ENCODE peak calls at places on chromosome 20, in six cellular contexts. One of them, this sample, is unnamed.

GRCh38 chr20:24657878-24658620 is 188.6 kb downstream of the SYNDIG1 start:
- DNase-seq in NCI-H1694 treated with DMSO at 0.1 percent for 48 hours: no peak
- DNase-seq in heart left ventricle: no peak
- DNase-seq in Daoy: peak
- DNase-seq in heart right ventricle: no peak
- DNase-seq in lower lobe of right lung: no peak
- DNase-seq in this sample: no peak

GRCh38 chr20:22686097-22686496 is 101.7 kb upstream of the FOXA2 start:
- DNase-seq in NCI-H1694 treated with DMSO at 0.1 percent for 48 hours: no peak
- DNase-seq in heart left ventricle: peak
- DNase-seq in Daoy: peak
- DNase-seq in heart right ventricle: peak
- DNase-seq in lower lobe of right lung: peak
- DNase-seq in this sample: peak

GRCh38 chr20:10651227-10651990 is 22.4 kb downstream of the JAG1 start:
- DNase-seq in NCI-H1694 treated with DMSO at 0.1 percent for 48 hours: no peak
- DNase-seq in heart left ventricle: peak
- DNase-seq in Daoy: peak
- DNase-seq in heart right ventricle: peak
- DNase-seq in lower lobe of right lung: no peak
- DNase-seq in this sample: no peak

GRCh38 chr20:62808211-62808865 is 3.7 kb downstream of the OGFR start:
- DNase-seq in NCI-H1694 treated with DMSO at 0.1 percent for 48 hours: peak
- DNase-seq in heart left ventricle: peak
- DNase-seq in Daoy: peak
- DNase-seq in heart right ventricle: peak
- DNase-seq in lower lobe of right lung: peak
- DNase-seq in this sample: peak

GRCh38 chr20:10322073-10323012 is 103.7 kb downstream of the SNAP25 start:
- DNase-seq in NCI-H1694 treated with DMSO at 0.1 percent for 48 hours: no peak
- DNase-seq in heart left ventricle: no peak
- DNase-seq in Daoy: peak
- DNase-seq in heart right ventricle: no peak
- DNase-seq in lower lobe of right lung: no peak
- DNase-seq in this sample: no peak

GRCh38 chr20:63280371-63280770 is 7.8 kb downstream of the ARFGAP1 start:
- DNase-seq in NCI-H1694 treated with DMSO at 0.1 percent for 48 hours: no peak
- DNase-seq in heart left ventricle: no peak
- DNase-seq in Daoy: no peak
- DNase-seq in heart right ventricle: no peak
- DNase-seq in lower lobe of right lung: no peak
- DNase-seq in this sample: no peak

GRCh38 chr20:49567421-49568256 is at the start of gene PTGIS:
- DNase-seq in NCI-H1694 treated with DMSO at 0.1 percent for 48 hours: no peak
- DNase-seq in heart left ventricle: no peak
- DNase-seq in Daoy: peak
- DNase-seq in heart right ventricle: no peak
- DNase-seq in lower lobe of right lung: no peak
- DNase-seq in this sample: no peak

GRCh38 chr20:11034025-11034424 is 360.2 kb upstream of the JAG1 start:
- DNase-seq in NCI-H1694 treated with DMSO at 0.1 percent for 48 hours: no peak
- DNase-seq in heart left ventricle: no peak
- DNase-seq in Daoy: no peak
- DNase-seq in heart right ventricle: no peak
- DNase-seq in lower lobe of right lung: no peak
- DNase-seq in this sample: no peak

GRCh38 chr20:1618954-1619550 is 757 bp downstream of the SIRPB1 start:
- DNase-seq in NCI-H1694 treated with DMSO at 0.1 percent for 48 hours: no peak
- DNase-seq in heart left ventricle: no peak
- DNase-seq in Daoy: no peak
- DNase-seq in heart right ventricle: no peak
- DNase-seq in lower lobe of right lung: no peak
- DNase-seq in this sample: no peak

GRCh38 chr20:38903335-38903734 is 22.9 kb upstream of the FAM83D start:
- DNase-seq in NCI-H1694 treated with DMSO at 0.1 percent for 48 hours: no peak
- DNase-seq in heart left ventricle: no peak
- DNase-seq in Daoy: no peak
- DNase-seq in heart right ventricle: no peak
- DNase-seq in lower lobe of right lung: no peak
- DNase-seq in this sample: no peak

GRCh38 chr20:51978081-51978501 is 175.8 kb upstream of the SALL4 start:
- DNase-seq in NCI-H1694 treated with DMSO at 0.1 percent for 48 hours: no peak
- DNase-seq in heart left ventricle: no peak
- DNase-seq in Daoy: no peak
- DNase-seq in heart right ventricle: no peak
- DNase-seq in lower lobe of right lung: no peak
- DNase-seq in this sample: no peak

GRCh38 chr20:3045042-3045815 is 623 bp upstream of the MRPS26 start:
- DNase-seq in NCI-H1694 treated with DMSO at 0.1 percent for 48 hours: peak
- DNase-seq in heart left ventricle: no peak
- DNase-seq in Daoy: peak
- DNase-seq in heart right ventricle: peak
- DNase-seq in lower lobe of right lung: peak
- DNase-seq in this sample: peak

GRCh38 chr20:58685988-58686387 is 6.6 kb upstream of the NPEPL1 start:
- DNase-seq in NCI-H1694 treated with DMSO at 0.1 percent for 48 hours: no peak
- DNase-seq in heart left ventricle: no peak
- DNase-seq in Daoy: no peak
- DNase-seq in heart right ventricle: no peak
- DNase-seq in lower lobe of right lung: no peak
- DNase-seq in this sample: no peak

GRCh38 chr20:11814276-11814675 is 103.4 kb upstream of the BTBD3 start:
- DNase-seq in NCI-H1694 treated with DMSO at 0.1 percent for 48 hours: no peak
- DNase-seq in heart left ventricle: no peak
- DNase-seq in Daoy: peak
- DNase-seq in heart right ventricle: no peak
- DNase-seq in lower lobe of right lung: no peak
- DNase-seq in this sample: no peak

GRCh38 chr20:49485563-49485962 is 3.1 kb upstream of the KCNB1 start:
- DNase-seq in NCI-H1694 treated with DMSO at 0.1 percent for 48 hours: no peak
- DNase-seq in heart left ventricle: no peak
- DNase-seq in Daoy: no peak
- DNase-seq in heart right ventricle: no peak
- DNase-seq in lower lobe of right lung: no peak
- DNase-seq in this sample: no peak

GRCh38 chr20:48338717-48339116 is 489.1 kb downstream of the PREX1 start:
- DNase-seq in NCI-H1694 treated with DMSO at 0.1 percent for 48 hours: no peak
- DNase-seq in heart left ventricle: no peak
- DNase-seq in Daoy: no peak
- DNase-seq in heart right ventricle: no peak
- DNase-seq in lower lobe of right lung: no peak
- DNase-seq in this sample: no peak

GRCh38 chr20:2507875-2508630 is 662 bp downstream of the ZNF343 start:
- DNase-seq in NCI-H1694 treated with DMSO at 0.1 percent for 48 hours: no peak
- DNase-seq in heart left ventricle: peak
- DNase-seq in Daoy: peak
- DNase-seq in heart right ventricle: peak
- DNase-seq in lower lobe of right lung: no peak
- DNase-seq in this sample: no peak

GRCh38 chr20:41355192-41355591 is 11.4 kb downstream of the EMILIN3 start:
- DNase-seq in NCI-H1694 treated with DMSO at 0.1 percent for 48 hours: no peak
- DNase-seq in heart left ventricle: no peak
- DNase-seq in Daoy: no peak
- DNase-seq in heart right ventricle: no peak
- DNase-seq in lower lobe of right lung: no peak
- DNase-seq in this sample: no peak

GRCh38 chr20:46520976-46521579 is 7.7 kb upstream of the ZNF334 start:
- DNase-seq in NCI-H1694 treated with DMSO at 0.1 percent for 48 hours: peak
- DNase-seq in heart left ventricle: no peak
- DNase-seq in Daoy: peak
- DNase-seq in heart right ventricle: peak
- DNase-seq in lower lobe of right lung: peak
- DNase-seq in this sample: peak

GRCh38 chr20:3304456-3304855 is 65.5 kb upstream of the SLC4A11 start:
- DNase-seq in NCI-H1694 treated with DMSO at 0.1 percent for 48 hours: no peak
- DNase-seq in heart left ventricle: no peak
- DNase-seq in Daoy: no peak
- DNase-seq in heart right ventricle: no peak
- DNase-seq in lower lobe of right lung: no peak
- DNase-seq in this sample: no peak

GRCh38 chr20:1500496-1500895 is 9.3 kb upstream of the SIRPB2 start:
- DNase-seq in NCI-H1694 treated with DMSO at 0.1 percent for 48 hours: no peak
- DNase-seq in heart left ventricle: no peak
- DNase-seq in Daoy: no peak
- DNase-seq in heart right ventricle: no peak
- DNase-seq in lower lobe of right lung: no peak
- DNase-seq in this sample: no peak

GRCh38 chr20:59163641-59164530 is at the start of gene ZNF831:
- DNase-seq in NCI-H1694 treated with DMSO at 0.1 percent for 48 hours: no peak
- DNase-seq in heart left ventricle: no peak
- DNase-seq in Daoy: no peak
- DNase-seq in heart right ventricle: no peak
- DNase-seq in lower lobe of right lung: no peak
- DNase-seq in this sample: no peak

GRCh38 chr20:4519530-4519929 is 202.2 kb upstream of the PRND start:
- DNase-seq in NCI-H1694 treated with DMSO at 0.1 percent for 48 hours: no peak
- DNase-seq in heart left ventricle: no peak
- DNase-seq in Daoy: peak
- DNase-seq in heart right ventricle: no peak
- DNase-seq in lower lobe of right lung: peak
- DNase-seq in this sample: peak

GRCh38 chr20:53224851-53225250 is 252.7 kb downstream of the TSHZ2 start:
- DNase-seq in NCI-H1694 treated with DMSO at 0.1 percent for 48 hours: no peak
- DNase-seq in heart left ventricle: no peak
- DNase-seq in Daoy: no peak
- DNase-seq in heart right ventricle: no peak
- DNase-seq in lower lobe of right lung: no peak
- DNase-seq in this sample: no peak